ENCODE peak calls at places on chromosomes 4 and X, in ten cellular contexts. C, P, E, T, Z, I, D, F, X and G are unnamed samples.

GRCh38 chrX:69161786-69162349 is 3.4 kb downstream of the PJA1 start:
- DNase-seq in T (no peak), I (no peak), C (no peak), P (no peak), D (no peak), F (no peak), X (no peak), Z (no peak), E (no peak), G (no peak)

GRCh38 chr4:129561886-129562285 is 465.9 kb downstream of the C4orf33 start:
- DNase-seq in E (no peak), Z (no peak), C (no peak), P (no peak), X (no peak), F (no peak), I (no peak), D (no peak), T (peak), G (no peak)

GRCh38 chr4:57214654-57215411 is 104.6 kb upstream of the IGFBP7 start:
- DNase-seq in T (no peak), D (no peak), X (no peak), C (no peak), E (no peak), Z (no peak), I (no peak), F (no peak), P (no peak), G (no peak)

GRCh38 chrX:55754861-55755294 is 37.3 kb downstream of the RRAGB start:
- DNase-seq in P (no peak), T (no peak), C (no peak), F (no peak), D (no peak), E (no peak), I (no peak), X (no peak), Z (no peak), G (no peak)

GRCh38 chrX:19823031-19823430 is 64.4 kb downstream of the SH3KBP1 start:
- DNase-seq in P (no peak), D (no peak), C (no peak), F (no peak), I (no peak), Z (no peak), T (no peak), X (no peak), E (no peak), G (no peak)

GRCh38 chrX:40462797-40463196 is 118.0 kb upstream of the ATP6AP2 start:
- DNase-seq in E (no peak), X (no peak), F (no peak), D (no peak), Z (no peak), P (no peak), T (no peak), C (no peak), I (no peak), G (no peak)

GRCh38 chrX:101658661-101659477 is 781 bp downstream of the ARMCX2 start:
- DNase-seq in I (peak), P (peak), Z (no peak), T (peak), X (peak), F (peak), E (peak), D (peak), C (peak), G (no peak)

GRCh38 chr4:74110670-74111069 is 11.7 kb upstream of the CXCL2 start:
- DNase-seq in X (no peak), E (no peak), P (no peak), D (no peak), F (no peak), Z (no peak), C (no peak), T (no peak), I (no peak), G (no peak)

GRCh38 chr4:27084685-27085356 is 224.2 kb downstream of the STIM2 start:
- DNase-seq in T (peak), C (peak), Z (no peak), D (peak), I (peak), X (no peak), E (no peak), F (no peak), P (peak), G (no peak)

GRCh38 chr4:169724251-169724650 is 33.5 kb downstream of the HPF1 start:
- DNase-seq in F (no peak), D (no peak), P (no peak), E (no peak), I (no peak), T (peak), C (no peak), X (no peak), Z (no peak), G (no peak)

GRCh38 chr4:86482851-86483490 is 111.1 kb upstream of the PTPN13 start:
- DNase-seq in X (no peak), C (no peak), F (no peak), P (no peak), T (peak), D (no peak), Z (no peak), E (no peak), I (no peak), G (peak)

GRCh38 chrX:154827624-154828408 is 6.6 kb downstream of the SMIM9 start:
- DNase-seq in Z (no peak), I (peak), X (no peak), P (no peak), E (no peak), C (no peak), F (no peak), D (no peak), T (no peak), G (no peak)

GRCh38 chrX:54447461-54447860 is 7.3 kb downstream of the TSR2 start:
- DNase-seq in T (no peak), D (no peak), Z (no peak), E (no peak), C (peak), X (no peak), F (no peak), I (no peak), P (no peak), G (peak)

DNA sequence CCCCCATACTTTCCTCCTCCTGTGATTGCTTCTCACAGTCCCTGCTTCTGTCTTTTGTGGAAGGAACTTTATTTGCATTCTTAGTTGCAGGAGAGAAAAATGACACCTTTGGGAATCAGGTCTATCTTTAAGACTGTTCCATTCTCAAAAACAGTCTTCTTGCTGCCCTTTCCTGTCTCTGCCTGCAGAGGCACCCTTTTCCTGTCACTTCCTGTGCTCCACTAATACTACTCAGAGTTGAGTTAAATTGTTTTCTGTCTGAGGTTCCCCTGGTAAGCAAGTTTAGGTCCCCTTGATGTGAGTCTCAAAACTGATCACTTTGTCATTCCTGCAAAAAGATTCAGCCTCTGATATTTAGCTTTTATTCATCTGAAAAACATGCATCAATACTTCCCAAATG is 208.8 kb upstream of the CLNK start:
- DNase-seq in T (no peak), E (no peak), I (no peak), Z (no peak), C (peak), D (peak), P (no peak), F (no peak), X (no peak), G (no peak)
- TF ChIP-seq CTCF in T (peak), E (no peak), I (peak), Z (no peak), C (no peak), D (no peak), P (no peak), F (no peak), X (peak), G (peak)

GRCh38 chr4:4865705-4866123 is 6.2 kb downstream of the MSX1 start:
- DNase-seq in D (no peak), F (no peak), C (no peak), X (no peak), P (no peak), T (no peak), E (no peak), I (no peak), Z (no peak), G (no peak)

GRCh38 chr4:4866124-4866832 is 6.8 kb downstream of the MSX1 start:
- DNase-seq in I (no peak), P (no peak), D (no peak), X (no peak), F (no peak), C (no peak), Z (no peak), E (no peak), T (no peak), G (no peak)

GRCh38 chr4:4868506-4869379 is 9.3 kb downstream of the MSX1 start:
- DNase-seq in C (no peak), T (no peak), P (no peak), E (no peak), F (no peak), I (no peak), Z (no peak), X (no peak), D (no peak), G (no peak)

GRCh38 chr4:4867745-4868505 is 8.5 kb downstream of the MSX1 start:
- DNase-seq in T (no peak), E (no peak), F (no peak), I (no peak), D (no peak), Z (no peak), X (no peak), P (no peak), C (no peak), G (no peak)

GRCh38 chr4:4866833-4867744 is 7.6 kb downstream of the MSX1 start:
- DNase-seq in C (peak), I (no peak), P (peak), E (peak), X (no peak), F (peak), T (no peak), D (no peak), Z (no peak), G (no peak)
- TF ChIP-seq CTCF in C (no peak), I (no peak), P (no peak), E (no peak), X (peak), F (peak), T (peak), D (no peak), Z (no peak), G (no peak)

DNA sequence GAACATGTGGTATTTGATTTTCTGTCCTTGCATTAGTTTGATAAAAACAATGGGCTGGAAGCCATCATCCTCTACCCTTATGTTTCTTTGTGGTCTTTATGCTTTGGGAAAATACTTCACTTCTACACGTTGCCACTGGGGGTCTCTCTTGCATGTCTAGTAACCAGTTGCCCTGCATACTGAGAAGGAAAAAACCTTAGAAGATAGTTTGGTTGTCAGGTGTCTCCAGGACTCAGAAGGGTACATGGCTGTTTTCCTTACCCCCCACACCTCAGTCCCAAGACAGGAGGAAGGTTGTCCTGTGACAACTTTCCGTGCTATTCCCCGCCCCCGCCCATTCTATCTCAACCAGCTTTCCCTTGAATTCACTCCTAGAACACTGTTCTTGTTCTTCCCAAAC is 62.1 kb upstream of the LANCL3 start:
- DNase-seq in E (no peak), F (no peak), C (no peak), T (peak), D (no peak), X (no peak), I (no peak), P (no peak), Z (no peak), G (peak)
- TF ChIP-seq CTCF in E (no peak), F (no peak), C (no peak), T (peak), D (no peak), X (peak), I (no peak), P (peak), Z (peak), G (peak)

DNA sequence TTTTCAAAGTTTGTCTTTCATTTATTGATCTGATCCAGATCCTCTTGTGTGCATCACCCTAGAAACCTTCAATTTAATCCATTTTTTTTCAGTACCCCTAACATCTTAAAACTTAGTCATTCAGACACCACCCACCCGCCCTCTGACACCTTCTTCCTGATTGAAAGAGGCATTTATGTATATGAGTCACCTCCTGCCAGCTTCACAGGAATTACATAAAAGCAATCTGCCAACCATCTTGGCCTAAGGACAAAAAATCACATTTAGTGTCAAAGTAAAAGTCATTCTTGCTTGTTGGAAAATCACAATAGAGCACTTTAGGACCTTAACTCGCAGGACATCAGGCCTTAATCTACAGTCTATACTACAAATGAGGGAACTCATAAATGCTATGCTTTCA is 52.0 kb downstream of the NDST3 start:
- DNase-seq in I (no peak), C (no peak), Z (no peak), P (no peak), D (no peak), X (no peak), T (no peak), F (no peak), E (no peak), G (no peak)
- TF ChIP-seq CTCF in I (no peak), C (no peak), Z (no peak), P (no peak), D (no peak), X (no peak), T (no peak), F (no peak), E (no peak), G (no peak)

GRCh38 chrX:131854586-131854985 is 168.5 kb upstream of the STK26 start:
- DNase-seq in I (no peak), T (no peak), D (no peak), F (no peak), X (no peak), Z (no peak), C (no peak), E (no peak), P (no peak), G (no peak)
- TF ChIP-seq CTCF in I (no peak), T (no peak), D (no peak), F (no peak), X (no peak), Z (no peak), C (no peak), E (no peak), P (no peak), G (peak)

DNA sequence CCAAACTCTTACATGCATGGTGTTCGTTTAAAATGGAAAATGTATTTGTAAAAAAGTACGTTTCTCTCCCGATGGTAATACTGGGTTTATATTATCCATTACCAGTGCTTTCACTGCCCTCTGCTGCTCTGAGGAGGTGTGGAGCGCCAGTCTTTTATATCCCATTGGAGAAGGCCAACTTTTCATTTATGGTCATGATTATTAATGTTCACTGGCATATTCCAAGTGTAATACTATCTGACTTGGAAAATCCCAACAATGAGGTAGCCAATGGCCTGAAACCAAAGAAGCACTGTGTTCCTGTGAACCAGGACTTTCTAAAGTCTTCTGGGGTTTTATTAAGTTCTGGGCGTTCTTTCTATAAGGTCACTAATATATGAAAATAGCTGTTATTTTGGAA is 80.7 kb downstream of the SYNPO2 start:
- DNase-seq in E (no peak), P (peak), X (peak), F (peak), Z (no peak), T (peak), I (peak), D (peak), C (peak), G (no peak)
- TF ChIP-seq CTCF in E (peak), P (peak), X (peak), F (peak), Z (peak), T (peak), I (peak), D (peak), C (peak), G (peak)

GRCh38 chrX:72346306-72346949 is 40.7 kb upstream of the CITED1 start:
- DNase-seq in E (no peak), X (no peak), Z (no peak), I (no peak), C (no peak), P (no peak), T (no peak), D (no peak), F (no peak), G (no peak)

GRCh38 chrX:72340046-72340445 is 34.3 kb upstream of the CITED1 start:
- DNase-seq in P (no peak), X (no peak), I (no peak), D (no peak), C (no peak), T (no peak), F (no peak), E (no peak), Z (no peak), G (no peak)

DNA sequence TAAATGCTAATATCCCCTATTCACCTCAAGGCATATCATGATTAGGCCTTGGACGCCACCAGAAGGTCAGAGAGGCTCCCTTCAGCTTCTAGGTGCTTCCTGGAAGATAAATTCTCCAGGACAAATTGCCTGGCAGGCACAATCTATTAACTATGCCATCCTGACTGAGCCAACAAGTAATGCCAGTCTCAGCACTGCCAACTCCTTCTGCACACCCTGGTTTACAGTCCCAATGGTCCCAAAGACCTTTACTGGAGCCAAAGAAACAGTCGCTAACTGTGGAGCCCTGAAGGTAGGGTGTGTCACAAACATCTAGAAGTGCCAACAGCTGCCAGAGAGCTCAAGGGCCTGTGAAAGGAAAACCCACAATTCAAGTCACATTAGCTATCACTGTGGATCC is 34.9 kb upstream of the CITED1 start:
- DNase-seq in I (no peak), P (no peak), C (no peak), T (no peak), X (no peak), Z (no peak), D (no peak), F (no peak), E (no peak), G (no peak)
- TF ChIP-seq CTCF in I (no peak), P (no peak), C (no peak), T (no peak), X (no peak), Z (no peak), D (no peak), F (no peak), E (no peak), G (no peak)

DNA sequence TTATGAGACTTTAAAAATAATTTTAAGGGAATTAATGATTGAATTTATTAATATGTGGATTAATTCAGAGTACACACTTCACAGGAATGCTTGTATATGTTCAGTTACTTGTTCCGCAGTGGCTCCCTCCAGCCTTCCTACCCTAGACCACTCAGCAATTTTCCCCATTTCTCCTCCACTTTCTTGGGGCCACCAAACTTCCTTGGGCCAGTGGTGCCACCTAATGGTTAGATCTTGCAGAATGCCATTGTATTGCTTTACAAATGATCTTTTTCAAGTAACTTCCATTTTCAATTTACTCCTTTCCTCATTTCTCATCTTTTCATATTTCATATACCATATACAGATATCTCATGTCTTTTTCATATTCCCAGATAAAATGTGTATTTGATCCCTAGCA is 3.6 kb upstream of the RNF175 start:
- DNase-seq in P (no peak), F (no peak), Z (no peak), C (no peak), I (no peak), T (no peak), X (no peak), E (no peak), D (no peak), G (no peak)
- TF ChIP-seq CTCF in P (no peak), F (peak), Z (no peak), C (no peak), I (no peak), T (peak), X (no peak), E (no peak), D (no peak), G (peak)

DNA sequence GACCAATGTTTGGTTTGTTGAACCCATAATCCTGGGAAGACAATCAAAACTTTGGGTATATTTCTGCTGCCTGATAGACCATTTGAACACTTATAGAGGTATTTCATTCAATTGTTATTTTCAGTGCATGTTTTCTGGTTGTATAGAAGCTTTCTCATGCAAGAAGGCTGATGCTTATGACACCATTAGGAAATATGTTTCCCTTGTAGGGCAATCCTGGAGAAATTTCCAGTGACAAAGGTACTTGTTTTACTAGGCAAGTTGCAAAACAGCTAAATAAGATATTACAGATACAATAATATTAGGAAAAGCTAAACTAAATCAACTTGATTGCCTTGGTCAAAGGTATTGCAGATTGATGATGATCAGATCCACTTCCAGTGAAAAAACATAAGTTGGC is 32.8 kb upstream of the FGF2 start:
- DNase-seq in C (no peak), Z (no peak), F (no peak), E (no peak), T (no peak), X (no peak), I (no peak), D (no peak), P (no peak), G (no peak)
- TF ChIP-seq CTCF in C (no peak), Z (no peak), F (no peak), E (no peak), T (no peak), X (no peak), I (no peak), D (no peak), P (no peak), G (no peak)

DNA sequence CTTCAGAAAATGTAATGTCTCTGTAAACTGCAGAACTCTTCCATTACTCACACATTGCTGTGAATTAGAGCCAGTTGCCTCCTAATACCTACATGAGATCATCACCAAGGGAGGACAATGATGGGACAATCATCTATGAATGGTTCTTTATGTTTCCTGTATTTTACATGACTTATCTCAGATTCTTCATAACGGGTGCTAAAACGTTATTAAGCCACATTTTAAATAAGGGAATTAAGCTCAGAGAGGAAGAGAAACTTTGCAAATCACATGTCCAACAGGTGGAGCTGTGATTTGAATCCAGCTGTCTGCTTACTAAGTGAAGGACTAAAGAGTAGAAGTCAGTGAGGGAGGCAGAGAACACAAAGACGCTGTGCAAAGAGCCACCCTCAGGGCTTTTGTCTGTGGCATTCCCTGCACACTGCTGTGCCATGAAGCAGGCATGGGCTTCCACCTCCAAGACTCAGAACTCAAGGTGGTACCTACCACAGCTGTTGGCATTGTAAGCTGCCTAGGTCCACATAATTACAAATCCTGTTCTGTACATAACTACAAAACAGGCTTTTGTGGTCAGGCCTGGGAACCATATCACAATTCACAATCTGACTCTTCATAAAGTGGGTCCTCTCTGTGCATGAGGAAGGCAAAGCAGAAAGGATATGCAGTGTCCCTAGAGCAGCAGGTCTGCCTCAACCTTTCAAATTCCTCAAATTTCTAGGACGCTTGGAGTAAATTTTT is 12.8 kb downstream of the TBC1D9 start:
- DNase-seq in X (no peak), F (no peak), I (peak), D (no peak), E (no peak), T (no peak), Z (no peak), C (no peak), P (no peak), G (no peak)
- TF ChIP-seq CTCF in X (no peak), F (no peak), I (peak), D (no peak), E (no peak), T (peak), Z (no peak), C (no peak), P (no peak), G (peak)